ENCODE peak calls at places on chromosome 15, in nine cellular contexts. W is cardiac muscle cell, B is mesendoderm, T is fibroblast of lung, K is HEK293T, N is activated gamma-delta T cell treated with Interleukin-2 at 50 U/mL for 16 hours, L is GM06990, F is cardiac septum, A is T-helper 9 cell. V is an unnamed sample.

GRCh38 chr15:22258402-22259150 is 178.2 kb downstream of the OR4M2 start:
- DNase-seq in K (no peak), F (no peak), W (no peak), L (no peak), B (no peak), A (no peak), N (no peak), T (no peak), V (no peak)

GRCh38 chr15:78049691-78050440 is 27.6 kb downstream of the TBC1D2B start:
- DNase-seq in A (no peak), B (no peak), K (no peak), F (no peak), T (peak), N (peak), L (no peak), W (no peak), V (peak)

GRCh38 chr15:77034620-77035467 is 36.1 kb downstream of the TSPAN3 start:
- DNase-seq in W (no peak), F (peak), B (no peak), K (peak), N (peak), T (no peak), A (peak), L (no peak), V (no peak)

GRCh38 chr15:35717721-35718120 is 171.8 kb upstream of the DPH6 start:
- DNase-seq in N (no peak), B (peak), W (no peak), K (no peak), T (peak), L (no peak), A (no peak), F (no peak), V (no peak)

GRCh38 chr15:56963719-56964118 is 45.3 kb downstream of the TCF12 start:
- DNase-seq in L (no peak), K (no peak), N (no peak), B (peak), F (no peak), W (no peak), T (no peak), A (no peak), V (peak)

GRCh38 chr15:57382222-57382621 is 5.9 kb downstream of the CGNL1 start:
- DNase-seq in W (no peak), F (no peak), A (no peak), K (no peak), N (no peak), L (no peak), T (no peak), B (no peak), V (no peak)

GRCh38 chr15:76337739-76338554 is 1.4 kb downstream of the ISL2 start:
- DNase-seq in N (no peak), T (no peak), L (peak), W (peak), B (peak), F (no peak), A (no peak), K (peak), V (no peak)

GRCh38 chr15:99486371-99487336 is 79.1 kb upstream of the MEF2A start:
- DNase-seq in A (no peak), W (peak), T (peak), N (no peak), F (peak), B (peak), L (no peak), K (peak), V (no peak)

GRCh38 chr15:83057002-83057401 is 10.1 kb downstream of the BTBD1 start:
- DNase-seq in L (no peak), K (no peak), F (no peak), W (no peak), T (no peak), B (no peak), N (no peak), A (no peak), V (no peak)

GRCh38 chr15:90013503-90013937 is 12.4 kb downstream of the ZNF710 start:
- DNase-seq in L (no peak), W (no peak), B (no peak), K (no peak), A (no peak), N (no peak), T (no peak), F (no peak), V (peak)

GRCh38 chr15:43433160-43433559 is 59.8 kb downstream of the TP53BP1 start:
- DNase-seq in N (no peak), K (no peak), A (no peak), W (no peak), F (no peak), B (no peak), T (peak), L (no peak), V (no peak)

GRCh38 chr15:76012021-76012551 is at the start of gene NRG4:
- DNase-seq in L (peak), F (no peak), A (no peak), T (no peak), W (no peak), N (no peak), K (peak), B (no peak), V (no peak)

GRCh38 chr15:38002883-38003477 is 68.5 kb downstream of the TMCO5A start:
- DNase-seq in B (peak), W (peak), F (no peak), L (peak), A (no peak), N (no peak), T (peak), K (no peak), V (no peak)

GRCh38 chr15:60421544-60421943 is 23.8 kb upstream of the ANXA2 start:
- DNase-seq in T (peak), F (no peak), A (no peak), N (no peak), W (no peak), K (no peak), L (no peak), B (no peak), V (no peak)

GRCh38 chr15:39466428-39466827 is 114.5 kb upstream of the THBS1 start:
- DNase-seq in T (no peak), B (no peak), W (no peak), L (no peak), N (no peak), K (no peak), F (peak), A (no peak), V (no peak)

GRCh38 chr15:33309602-33310276 is 1.0 kb upstream of the RYR3 start:
- DNase-seq in A (no peak), L (no peak), N (no peak), B (peak), F (no peak), T (no peak), W (peak), K (peak), V (no peak)

GRCh38 chr15:84886984-84887299 is 2.5 kb downstream of the SLC28A1 start:
- DNase-seq in B (no peak), F (no peak), K (no peak), A (no peak), T (no peak), N (no peak), W (no peak), L (no peak), V (no peak)

GRCh38 chr15:76193934-76194333 is 117.3 kb downstream of the ETFA start:
- DNase-seq in F (peak), K (no peak), N (no peak), L (no peak), B (no peak), A (no peak), W (no peak), T (no peak), V (no peak)

GRCh38 chr15:49621327-49622210 is 721 bp downstream of the DTWD1 start:
- DNase-seq in F (no peak), N (no peak), L (no peak), K (no peak), B (peak), A (no peak), W (no peak), T (peak), V (no peak)

GRCh38 chr15:44193651-44194396 is 1.2 kb downstream of the FRMD5 start:
- DNase-seq in T (peak), W (peak), N (no peak), A (no peak), B (peak), L (no peak), F (no peak), K (peak), V (no peak)

GRCh38 chr15:59825926-59826325 is 136.8 kb upstream of the BNIP2 start:
- DNase-seq in N (no peak), L (no peak), T (no peak), W (no peak), F (no peak), A (no peak), K (no peak), B (no peak), V (no peak)

GRCh38 chr15:82646250-82647044 is 716 bp downstream of the CPEB1 start:
- DNase-seq in W (peak), L (peak), B (peak), F (no peak), A (no peak), K (no peak), T (no peak), N (no peak), V (no peak)

GRCh38 chr15:28114721-28115622 is 15.9 kb upstream of the OCA2 start:
- DNase-seq in N (no peak), L (no peak), A (no peak), B (no peak), K (no peak), W (no peak), T (peak), F (no peak), V (no peak)

GRCh38 chr15:52191207-52191606 is at the start of gene GNB5:
- DNase-seq in W (peak), L (no peak), A (no peak), T (no peak), B (peak), N (no peak), F (no peak), K (no peak), V (no peak)

GRCh38 chr15:95715919-95716318 is 614.6 kb upstream of the NR2F2 start:
- DNase-seq in N (no peak), B (no peak), W (peak), F (no peak), T (peak), K (peak), A (no peak), L (no peak), V (no peak)

GRCh38 chr15:80070840-80071239 is 11.4 kb downstream of the ZFAND6 start:
- DNase-seq in B (no peak), L (no peak), T (peak), W (peak), K (no peak), F (no peak), A (no peak), N (no peak), V (no peak)

GRCh38 chr15:76951161-76951714 is 19.7 kb downstream of the RCN2 start:
- DNase-seq in T (no peak), A (no peak), F (no peak), L (no peak), K (no peak), N (no peak), B (no peak), W (no peak), V (no peak)

GRCh38 chr15:68885070-68885469 is 45.3 kb upstream of the SPESP1 start:
- DNase-seq in N (no peak), K (no peak), F (no peak), B (peak), A (no peak), T (peak), L (no peak), W (no peak), V (no peak)

GRCh38 chr15:51861557-51862350 is 32.3 kb downstream of the TMOD3 start:
- DNase-seq in T (no peak), K (no peak), B (no peak), F (no peak), N (peak), A (peak), W (no peak), L (no peak), V (peak)

GRCh38 chr15:76150971-76151598 is 91.3 kb downstream of the TMEM266 start:
- DNase-seq in A (peak), N (peak), L (peak), B (peak), W (peak), F (peak), T (peak), K (peak), V (peak)

GRCh38 chr15:29518442-29518841 is 248.8 kb upstream of the NSMCE3 start:
- DNase-seq in A (no peak), W (no peak), F (no peak), N (no peak), T (no peak), L (no peak), K (no peak), B (no peak), V (no peak)

GRCh38 chr15:31016446-31016915 is 25.1 kb upstream of the MTMR10 start:
- DNase-seq in L (no peak), W (no peak), T (peak), K (no peak), F (no peak), A (no peak), B (no peak), N (no peak), V (no peak)

GRCh38 chr15:70053703-70054229 is 44.0 kb downstream of the TLE3 start:
- DNase-seq in N (no peak), K (no peak), A (no peak), B (no peak), W (no peak), T (no peak), F (peak), L (no peak), V (no peak)

GRCh38 chr15:84685304-84685703 is 27.3 kb upstream of the NMB start:
- DNase-seq in W (no peak), K (no peak), T (peak), F (no peak), N (no peak), A (no peak), B (no peak), L (no peak), V (no peak)

GRCh38 chr15:97504031-97504430 is 456.5 kb upstream of the ARRDC4 start:
- DNase-seq in W (no peak), N (no peak), B (peak), K (no peak), T (peak), A (no peak), F (no peak), L (no peak), V (no peak)

GRCh38 chr15:99454941-99455795 is 110.6 kb upstream of the MEF2A start:
- DNase-seq in K (no peak), T (peak), L (no peak), F (peak), N (no peak), W (peak), B (peak), A (no peak), V (no peak)